ENCODE peak calls at places on chromosomes 16 and 17, in four cellular contexts. Q is fibroblast of mammary gland; T is stimulated activated CD4-positive, alpha-beta T cell treated with anti-CD3 and anti-CD28 coated beads, TNF-alpha, amount 100 ng/mL, for 48 hours; G is GM10248. E is an unnamed sample.

GRCh38 chr16:24820522-24820921 is 25.2 kb upstream of the SLC5A11 start:
- DNase-seq in Q (peak; percentile 57), T (no peak), G (no peak), E (peak; percentile 21)

GRCh38 chr16:1420111-1420539 is 422 bp downstream of the UQCC4 start:
- DNase-seq in Q (no peak), T (no peak), G (no peak), E (no peak)

GRCh38 chr16:66480265-66481080 is 53.4 kb downstream of the BEAN1 start:
- DNase-seq in Q (no peak), T (no peak), G (no peak), E (no peak)

GRCh38 chr17:31564883-31565297 is 173.4 kb downstream of the RAB11FIP4 start:
- DNase-seq in Q (peak; percentile 58), T (no peak), G (no peak), E (peak; percentile 86)

GRCh38 chr17:75159196-75160031 is 5.1 kb upstream of the JPT1 start:
- DNase-seq in Q (peak; percentile 53), T (no peak), G (no peak), E (no peak)

GRCh38 chr17:21218831-21219380 is 4.9 kb upstream of the TMEM11 start:
- DNase-seq in Q (no peak), T (no peak), G (no peak), E (peak; percentile 15)

GRCh38 chr17:76641501-76641900 is 2.1 kb downstream of the ST6GALNAC1 start:
- DNase-seq in Q (no peak), T (no peak), G (no peak), E (no peak)

GRCh38 chr17:14334261-14334860 is 33.5 kb downstream of the HS3ST3B1 start:
- DNase-seq in Q (no peak), T (no peak), G (no peak), E (peak; percentile 43)

GRCh38 chr16:80993293-80993691 is 13.4 kb downstream of the CMC2 start:
- DNase-seq in Q (peak; percentile 76), T (no peak), G (no peak), E (peak; percentile 65)

GRCh38 chr16:59887856-59888255 is 1153.7 kb upstream of the GOT2 start:
- DNase-seq in Q (no peak), T (no peak), G (no peak), E (no peak)

GRCh38 chr17:32161506-32162365 is 19.4 kb downstream of the RHOT1 start:
- DNase-seq in Q (peak; percentile 95), T (no peak), G (no peak), E (peak; percentile 43)

GRCh38 chr17:65749479-65749878 is 188.0 kb upstream of the AXIN2 start:
- DNase-seq in Q (peak; percentile 34), T (no peak), G (no peak), E (peak; percentile 26)